ENCODE peak calls at places on chromosome 1, in seven cellular contexts. One of them, this sample, is unnamed.

GRCh38 chr1:186155594-186155993 is 219.5 kb downstream of the TPR start:
- DNase-seq in SK-N-SH: peak; percentile 12
- DNase-seq in H1: no peak
- DNase-seq in GM12878: no peak
- DNase-seq in K562: no peak
- DNase-seq in GM12891: no peak
- DNase-seq in HepG2: peak; percentile 44
- DNase-seq in this sample: no peak

GRCh38 chr1:43935711-43936427 is 2.3 kb downstream of the ARTN start:
- DNase-seq in SK-N-SH: no peak
- DNase-seq in H1: peak; percentile 69
- DNase-seq in GM12878: no peak
- DNase-seq in K562: no peak
- DNase-seq in GM12891: no peak
- DNase-seq in HepG2: no peak
- DNase-seq in this sample: no peak

GRCh38 chr1:18661404-18662285 is 31.0 kb downstream of the PAX7 start:
- DNase-seq in SK-N-SH: no peak
- DNase-seq in H1: no peak
- DNase-seq in GM12878: no peak
- DNase-seq in K562: no peak
- DNase-seq in GM12891: no peak
- DNase-seq in HepG2: no peak
- DNase-seq in this sample: no peak

GRCh38 chr1:63677497-63677896 is 84.3 kb downstream of the PGM1 start:
- DNase-seq in SK-N-SH: no peak
- DNase-seq in H1: no peak
- DNase-seq in GM12878: no peak
- DNase-seq in K562: no peak
- DNase-seq in GM12891: no peak
- DNase-seq in HepG2: no peak
- DNase-seq in this sample: no peak

GRCh38 chr1:175207971-175208370 is 15.4 kb upstream of the KIAA0040 start:
- DNase-seq in SK-N-SH: no peak
- DNase-seq in H1: no peak
- DNase-seq in GM12878: no peak
- DNase-seq in K562: no peak
- DNase-seq in GM12891: no peak
- DNase-seq in HepG2: no peak
- DNase-seq in this sample: no peak

GRCh38 chr1:17098440-17099317 is 20.6 kb downstream of the PADI2 start:
- DNase-seq in SK-N-SH: no peak
- DNase-seq in H1: no peak
- DNase-seq in GM12878: no peak
- DNase-seq in K562: no peak
- DNase-seq in GM12891: no peak
- DNase-seq in HepG2: no peak
- DNase-seq in this sample: no peak

GRCh38 chr1:245469734-245470133 is 314.9 kb downstream of the KIF26B start:
- DNase-seq in SK-N-SH: no peak
- DNase-seq in H1: no peak
- DNase-seq in GM12878: no peak
- DNase-seq in K562: no peak
- DNase-seq in GM12891: no peak
- DNase-seq in HepG2: no peak
- DNase-seq in this sample: no peak

GRCh38 chr1:215567491-215568286 is 585 bp downstream of the KCTD3 start:
- DNase-seq in SK-N-SH: peak; percentile 77
- DNase-seq in H1: peak; percentile 78
- DNase-seq in GM12878: no peak
- DNase-seq in K562: peak; percentile 53
- DNase-seq in GM12891: peak; percentile 50
- DNase-seq in HepG2: peak; percentile 54
- DNase-seq in this sample: peak; percentile 41

GRCh38 chr1:23080885-23081284 is 61.6 kb downstream of the KDM1A start:
- DNase-seq in SK-N-SH: no peak
- DNase-seq in H1: no peak
- DNase-seq in GM12878: no peak
- DNase-seq in K562: no peak
- DNase-seq in GM12891: no peak
- DNase-seq in HepG2: no peak
- DNase-seq in this sample: no peak

GRCh38 chr1:234927968-234928635 is 200.5 kb downstream of the TOMM20 start:
- DNase-seq in SK-N-SH: no peak
- DNase-seq in H1: no peak
- DNase-seq in GM12878: no peak
- DNase-seq in K562: no peak
- DNase-seq in GM12891: no peak
- DNase-seq in HepG2: no peak
- DNase-seq in this sample: no peak

GRCh38 chr1:115069186-115069585 is 20.1 kb downstream of the TSPAN2 start:
- DNase-seq in SK-N-SH: no peak
- DNase-seq in H1: no peak
- DNase-seq in GM12878: no peak
- DNase-seq in K562: no peak
- DNase-seq in GM12891: no peak
- DNase-seq in HepG2: no peak
- DNase-seq in this sample: no peak

GRCh38 chr1:221174598-221174997 is 295.4 kb downstream of the HLX start:
- DNase-seq in SK-N-SH: no peak
- DNase-seq in H1: no peak
- DNase-seq in GM12878: no peak
- DNase-seq in K562: no peak
- DNase-seq in GM12891: no peak
- DNase-seq in HepG2: no peak
- DNase-seq in this sample: no peak

GRCh38 chr1:79055856-79056255 is 49.3 kb upstream of the ADGRL4 start:
- DNase-seq in SK-N-SH: no peak
- DNase-seq in H1: no peak
- DNase-seq in GM12878: no peak
- DNase-seq in K562: no peak
- DNase-seq in GM12891: no peak
- DNase-seq in HepG2: no peak
- DNase-seq in this sample: no peak

GRCh38 chr1:232571523-232571922 is 58.4 kb downstream of the SIPA1L2 start:
- DNase-seq in SK-N-SH: no peak
- DNase-seq in H1: no peak
- DNase-seq in GM12878: no peak
- DNase-seq in K562: no peak
- DNase-seq in GM12891: no peak
- DNase-seq in HepG2: no peak
- DNase-seq in this sample: no peak

GRCh38 chr1:40384413-40384762 is 10.9 kb downstream of the SMAP2 start:
- DNase-seq in SK-N-SH: no peak
- DNase-seq in H1: no peak
- DNase-seq in GM12878: no peak
- DNase-seq in K562: no peak
- DNase-seq in GM12891: no peak
- DNase-seq in HepG2: peak; percentile 80
- DNase-seq in this sample: no peak

GRCh38 chr1:228213917-228214808 is 6.3 kb downstream of the OBSCN start:
- DNase-seq in SK-N-SH: peak; percentile 68
- DNase-seq in H1: no peak
- DNase-seq in GM12878: no peak
- DNase-seq in K562: no peak
- DNase-seq in GM12891: no peak
- DNase-seq in HepG2: no peak
- DNase-seq in this sample: no peak

GRCh38 chr1:228214921-228215662 is 7.2 kb downstream of the OBSCN start:
- DNase-seq in SK-N-SH: no peak
- DNase-seq in H1: no peak
- DNase-seq in GM12878: no peak
- DNase-seq in K562: no peak
- DNase-seq in GM12891: no peak
- DNase-seq in HepG2: no peak
- DNase-seq in this sample: no peak

GRCh38 chr1:228217551-228218344 is 9.9 kb downstream of the OBSCN start:
- DNase-seq in SK-N-SH: no peak
- DNase-seq in H1: no peak
- DNase-seq in GM12878: no peak
- DNase-seq in K562: peak; percentile 58
- DNase-seq in GM12891: no peak
- DNase-seq in HepG2: no peak
- DNase-seq in this sample: no peak

GRCh38 chr1:228216371-228217320 is 8.8 kb downstream of the OBSCN start:
- DNase-seq in SK-N-SH: no peak
- DNase-seq in H1: no peak
- DNase-seq in GM12878: no peak
- DNase-seq in K562: no peak
- DNase-seq in GM12891: no peak
- DNase-seq in HepG2: no peak
- DNase-seq in this sample: no peak

DNA sequence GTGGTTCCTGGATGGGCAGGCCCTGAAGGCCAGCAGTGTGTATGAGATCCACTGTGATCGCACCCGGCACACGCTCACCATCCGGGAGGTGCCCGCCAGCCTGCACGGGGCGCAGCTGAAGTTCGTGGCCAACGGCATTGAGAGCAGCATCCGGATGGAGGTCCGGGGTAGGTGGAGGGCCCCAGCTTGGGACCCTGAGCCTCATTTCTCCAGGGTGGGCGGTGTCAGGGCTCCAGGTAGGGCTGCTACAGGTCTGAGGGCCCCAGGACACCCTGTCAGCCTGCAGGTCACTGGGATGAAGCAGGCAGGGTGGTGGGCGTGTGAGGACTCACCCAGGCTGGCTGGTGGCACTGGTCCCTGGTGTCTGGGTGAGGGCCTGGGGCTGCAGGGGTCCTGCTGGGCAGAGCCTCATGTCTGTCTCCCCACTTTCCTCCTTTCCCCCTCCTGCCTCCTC is 7.8 kb downstream of the OBSCN start:
- DNase-seq in SK-N-SH: no peak
- DNase-seq in H1: no peak
- DNase-seq in GM12878: no peak
- DNase-seq in K562: no peak
- DNase-seq in GM12891: no peak
- DNase-seq in HepG2: no peak
- DNase-seq in this sample: no peak
- TF ChIP-seq TAF1 in SK-N-SH: no peak
- TF ChIP-seq TAF1 in H1: no peak
- TF ChIP-seq TAF1 in GM12878: no peak
- TF ChIP-seq TAF1 in K562: no peak
- TF ChIP-seq TAF1 in GM12891: no peak
- TF ChIP-seq TAF1 in HepG2: no peak
- TF ChIP-seq TAF1 in this sample: no peak

GRCh38 chr1:22031214-22031962 is 21.1 kb upstream of the CDC42 start:
- DNase-seq in SK-N-SH: peak; percentile 43
- DNase-seq in H1: no peak
- DNase-seq in GM12878: no peak
- DNase-seq in K562: no peak
- DNase-seq in GM12891: no peak
- DNase-seq in HepG2: peak; percentile 47
- DNase-seq in this sample: no peak
- TF ChIP-seq TAF1 in SK-N-SH: no peak
- TF ChIP-seq TAF1 in H1: no peak
- TF ChIP-seq TAF1 in GM12878: no peak
- TF ChIP-seq TAF1 in K562: no peak
- TF ChIP-seq TAF1 in GM12891: no peak
- TF ChIP-seq TAF1 in HepG2: no peak
- TF ChIP-seq TAF1 in this sample: no peak

GRCh38 chr1:242228991-242229390 is 230.1 kb upstream of the MAP1LC3C start:
- DNase-seq in SK-N-SH: no peak
- DNase-seq in H1: no peak
- DNase-seq in GM12878: no peak
- DNase-seq in K562: no peak
- DNase-seq in GM12891: no peak
- DNase-seq in HepG2: no peak
- DNase-seq in this sample: no peak

GRCh38 chr1:242224426-242224825 is 225.5 kb upstream of the MAP1LC3C start:
- DNase-seq in SK-N-SH: no peak
- DNase-seq in H1: no peak
- DNase-seq in GM12878: no peak
- DNase-seq in K562: no peak
- DNase-seq in GM12891: no peak
- DNase-seq in HepG2: no peak
- DNase-seq in this sample: no peak

DNA sequence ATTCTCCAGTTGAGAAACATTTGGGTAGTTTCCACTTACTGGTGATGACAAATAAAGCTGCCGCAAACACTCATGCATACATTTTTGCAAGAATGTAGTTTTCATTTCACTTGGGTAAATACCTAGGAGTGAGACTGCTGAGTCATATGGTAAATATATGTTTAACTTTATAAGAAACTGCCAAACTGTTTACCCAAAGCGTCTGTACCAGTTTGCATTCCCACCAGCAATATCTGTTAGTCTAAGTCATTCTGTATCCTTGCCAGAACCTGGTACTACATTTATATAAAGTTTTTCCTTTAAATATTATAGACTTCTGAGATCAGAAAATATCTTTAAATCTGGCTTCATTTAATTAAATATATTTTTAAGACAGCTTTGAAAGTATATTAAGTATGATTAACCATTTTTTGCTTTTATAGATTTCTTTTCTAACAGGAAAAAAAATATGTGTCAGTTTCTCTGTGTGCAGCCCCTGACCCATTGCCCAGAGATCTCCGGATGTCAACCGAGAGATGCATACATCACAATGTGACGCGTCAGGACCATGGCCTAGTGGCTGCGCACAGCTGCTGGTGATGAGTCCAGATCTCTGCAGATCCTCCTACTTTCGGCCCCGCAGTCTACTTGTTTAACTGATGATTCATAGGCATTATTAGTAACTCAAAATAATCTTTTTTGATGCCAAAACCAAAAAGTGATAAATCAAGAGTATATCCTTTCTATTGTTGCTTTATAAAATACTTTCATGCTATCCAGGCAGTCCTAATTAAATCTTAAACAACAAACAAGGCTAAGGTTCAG is 227.1 kb upstream of the MAP1LC3C start:
- DNase-seq in SK-N-SH: no peak
- DNase-seq in H1: no peak
- DNase-seq in GM12878: peak; percentile 33
- DNase-seq in K562: no peak
- DNase-seq in GM12891: no peak
- DNase-seq in HepG2: no peak
- DNase-seq in this sample: no peak
- TF ChIP-seq TAF1 in SK-N-SH: no peak
- TF ChIP-seq TAF1 in H1: no peak
- TF ChIP-seq TAF1 in GM12878: no peak
- TF ChIP-seq TAF1 in K562: no peak
- TF ChIP-seq TAF1 in GM12891: no peak
- TF ChIP-seq TAF1 in HepG2: no peak
- TF ChIP-seq TAF1 in this sample: no peak

DNA sequence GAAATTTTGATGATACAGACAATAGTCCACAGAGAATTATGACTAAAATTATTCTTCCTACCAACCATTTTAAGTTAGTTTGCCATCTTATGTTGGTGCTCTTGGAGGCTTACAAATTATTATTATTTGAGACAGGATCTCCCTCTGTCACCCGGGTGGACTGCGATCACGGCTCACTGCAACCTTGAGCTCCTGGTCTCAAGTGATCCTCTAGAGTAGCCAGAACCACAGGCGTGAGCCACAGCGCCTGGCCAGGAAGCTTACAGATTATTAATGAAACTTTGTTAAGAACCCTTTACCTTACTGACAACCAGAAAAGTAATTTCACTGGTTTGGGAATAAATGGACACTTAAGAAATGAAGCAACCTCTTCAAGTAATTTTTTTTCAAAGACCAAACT is 8.0 kb upstream of the DNAJB4 start:
- DNase-seq in SK-N-SH: no peak
- DNase-seq in H1: no peak
- DNase-seq in GM12878: no peak
- DNase-seq in K562: no peak
- DNase-seq in GM12891: no peak
- DNase-seq in HepG2: no peak
- DNase-seq in this sample: no peak
- TF ChIP-seq TAF1 in SK-N-SH: no peak
- TF ChIP-seq TAF1 in H1: no peak
- TF ChIP-seq TAF1 in GM12878: no peak
- TF ChIP-seq TAF1 in K562: no peak
- TF ChIP-seq TAF1 in GM12891: no peak
- TF ChIP-seq TAF1 in HepG2: no peak
- TF ChIP-seq TAF1 in this sample: no peak

GRCh38 chr1:1004780-1005697 is 5.1 kb upstream of the HES4 start:
- DNase-seq in SK-N-SH: peak; percentile 90
- DNase-seq in H1: no peak
- DNase-seq in GM12878: no peak
- DNase-seq in K562: peak; percentile 72
- DNase-seq in GM12891: no peak
- DNase-seq in HepG2: no peak
- DNase-seq in this sample: no peak
- TF ChIP-seq TAF1 in SK-N-SH: no peak
- TF ChIP-seq TAF1 in H1: no peak
- TF ChIP-seq TAF1 in GM12878: no peak
- TF ChIP-seq TAF1 in K562: no peak
- TF ChIP-seq TAF1 in GM12891: no peak
- TF ChIP-seq TAF1 in HepG2: peak; percentile 50
- TF ChIP-seq TAF1 in this sample: no peak